ENCODE peak calls at places on chromosomes 13 and 19, in seven cellular contexts. T is iris pigment epithelial cell, A is HuH-7.5, L is RPMI7951, H is neural crest cell, P is NCI-H345, U is ELR. F is an unnamed sample.
A peak's percentile ranks its signal among the peaks of the same experiment; 100 is the strongest.

GRCh38 chr19:32129141-32129540 is 216.3 kb upstream of the ZNF507 start:
- DNase-seq in A (no peak), U (no peak), P (no peak), H (no peak), T (no peak), L (no peak), F (no peak)

GRCh38 chr13:42355118-42355840 is 83.3 kb downstream of the AKAP11 start:
- DNase-seq in P (no peak), U (no peak), T (no peak), H (no peak), A (no peak), L (no peak), F (no peak)

GRCh38 chr19:33431986-33432385 is 58.5 kb downstream of the CEBPG start:
- DNase-seq in L (no peak), H (no peak), U (no peak), P (no peak), A (no peak), T (no peak), F (no peak)

GRCh38 chr19:10339380-10339960 is at the start of gene ICAM3:
- DNase-seq in P (no peak), U (no peak), A (no peak), L (no peak), H (no peak), T (no peak), F (no peak)

GRCh38 chr13:102798653-102799543 is at the start of the genes BIVM and POGLUT2:
- DNase-seq in P (peak; percentile 94), L (peak; percentile 90), U (peak; percentile 96), T (peak; percentile 97), A (peak; percentile 81), H (peak; percentile 80), F (peak; percentile 98)

GRCh38 chr13:26685606-26686005 is 75.0 kb downstream of the GPR12 start:
- DNase-seq in L (no peak), H (no peak), P (no peak), A (no peak), U (no peak), T (no peak), F (no peak)

GRCh38 chr13:41966671-41967070 is 5.8 kb upstream of the VWA8 start:
- DNase-seq in U (peak; percentile 42), P (no peak), L (no peak), A (no peak), H (no peak), T (no peak), F (peak; percentile 50)

GRCh38 chr19:952680-953500 is 27.1 kb downstream of the ARID3A start:
- DNase-seq in L (no peak), P (no peak), U (peak; percentile 41), A (peak; percentile 98), T (peak; percentile 60), H (no peak), F (peak; percentile 71)

GRCh38 chr13:31722684-31723083 is 16.6 kb upstream of the RXFP2 start:
- DNase-seq in T (no peak), U (no peak), P (peak; percentile 73), H (no peak), L (peak; percentile 34), A (no peak), F (no peak)

GRCh38 chr19:29268103-29268502 is 55.2 kb upstream of the UQCRFS1 start:
- DNase-seq in L (no peak), U (no peak), H (no peak), P (no peak), A (no peak), T (no peak), F (no peak)

GRCh38 chr13:95128045-95128643 is 173.1 kb downstream of the ABCC4 start:
- DNase-seq in H (no peak), U (no peak), L (no peak), A (no peak), P (peak; percentile 54), T (no peak), F (peak; percentile 35)

GRCh38 chr13:111281751-111282311 is 38.6 kb upstream of the TEX29 start:
- DNase-seq in U (no peak), P (no peak), L (no peak), H (no peak), T (peak; percentile 66), A (no peak), F (no peak)

GRCh38 chr19:15195381-15195964 is 5.3 kb downstream of the NOTCH3 start:
- DNase-seq in A (peak; percentile 80), H (peak; percentile 53), P (peak; percentile 42), U (peak; percentile 73), T (peak; percentile 27), L (peak; percentile 63), F (peak; percentile 96)

GRCh38 chr13:22103628-22104027 is 432.8 kb downstream of the FGF9 start:
- DNase-seq in U (no peak), P (no peak), T (no peak), A (no peak), H (no peak), L (no peak), F (no peak)

GRCh38 chr19:2254052-2254872 is 2.0 kb downstream of the JSRP1 start:
- DNase-seq in A (peak; percentile 98), H (peak; percentile 77), L (no peak), P (no peak), T (no peak), U (no peak), F (peak; percentile 52)

GRCh38 chr13:47166341-47166740 is 269.5 kb upstream of the HTR2A start:
- DNase-seq in A (no peak), H (no peak), U (no peak), T (no peak), L (no peak), P (no peak), F (no peak)

GRCh38 chr13:74966814-74967213 is 515.2 kb downstream of the TBC1D4 start:
- DNase-seq in U (peak; percentile 6), A (no peak), H (peak; percentile 14), T (no peak), P (peak; percentile 9), L (no peak), F (no peak)

GRCh38 chr19:48837081-48837524 is 812 bp upstream of the HSD17B14 start:
- DNase-seq in L (peak; percentile 77), A (no peak), U (peak; percentile 81), P (peak; percentile 91), H (peak; percentile 81), T (peak; percentile 91), F (peak; percentile 65)

GRCh38 chr13:71218960-71219359 is 648.0 kb downstream of the DACH1 start:
- DNase-seq in P (peak; percentile 25), H (no peak), A (no peak), U (peak; percentile 28), T (peak; percentile 1), L (no peak), F (peak; percentile 17)

GRCh38 chr13:50291611-50292010 is 276.4 kb downstream of the KCNRG start:
- DNase-seq in T (no peak), P (no peak), U (peak; percentile 28), A (no peak), H (no peak), L (peak; percentile 35), F (peak; percentile 10)

GRCh38 chr13:48214519-48215121 is 18.4 kb upstream of the ITM2B start:
- DNase-seq in H (no peak), A (no peak), L (peak; percentile 43), T (no peak), P (no peak), U (peak; percentile 13), F (peak; percentile 36)

GRCh38 chr19:39390460-39390758 is 497 bp downstream of the PAF1 start:
- DNase-seq in P (no peak), A (peak; percentile 81), T (peak; percentile 44), U (peak; percentile 62), L (no peak), H (no peak), F (peak; percentile 78)

F was measured in epithelial cell of esophagus.